ENCODE peak calls at places on chromosomes 6 and 20, in eight cellular contexts. M is foreskin fibroblast; K is stimulated activated CD4-positive, alpha-beta T cell treated with anti-CD3 and anti-CD28 coated beads, Interleukin-2, amount 100 ng/mL, for 4 hours; R is K562; T is right atrium auricular region; C is GOT3; Y is activated CD4-positive, alpha-beta T cell treated with anti-CD3 and anti-CD28 coated beads for 4 hours; H is dermis microvascular lymphatic vessel endothelial cell. A is an unnamed sample.

GRCh38 chr6:4970739-4971395 is 33.0 kb downstream of the RPP40 start:
- DNase-seq in M (peak; percentile 7), K (no peak), R (no peak), T (no peak), C (no peak), Y (no peak), H (no peak), A (no peak)

GRCh38 chr6:89034586-89035251 is 45.8 kb upstream of the PNRC1 start:
- DNase-seq in M (peak; percentile 72), K (no peak), R (no peak), T (peak; percentile 71), C (peak; percentile 7), Y (no peak), H (no peak), A (no peak)

GRCh38 chr6:29685718-29686326 is 4.9 kb upstream of the ZFP57 start:
- DNase-seq in M (no peak), K (no peak), R (no peak), T (no peak), C (no peak), Y (no peak), H (no peak), A (no peak)

GRCh38 chr6:153976921-153977693 is 61.9 kb upstream of the OPRM1 start:
- DNase-seq in M (peak; percentile 63), K (no peak), R (no peak), T (no peak), C (peak; percentile 5), Y (no peak), H (no peak), A (no peak)

GRCh38 chr20:61044499-61044898 is 207.6 kb upstream of the CDH4 start:
- DNase-seq in M (no peak), K (no peak), R (peak; percentile 40), T (no peak), C (no peak), Y (no peak), H (no peak), A (no peak)

GRCh38 chr6:124963416-124964083 is 1.3 kb downstream of the RNF217 start:
- DNase-seq in M (peak; percentile 65), K (no peak), R (no peak), T (no peak), C (no peak), Y (no peak), H (no peak), A (peak; percentile 46)

GRCh38 chr6:105043979-105044378 is 87.1 kb downstream of the LIN28B start:
- DNase-seq in M (no peak), K (no peak), R (no peak), T (no peak), C (no peak), Y (no peak), H (no peak), A (no peak)

GRCh38 chr20:47196091-47197081 is 160.1 kb downstream of the ZMYND8 start:
- DNase-seq in M (peak; percentile 85), K (peak; percentile 51), R (peak; percentile 83), T (peak; percentile 77), C (no peak), Y (peak; percentile 57), H (peak; percentile 18), A (peak; percentile 69)

GRCh38 chr20:20864346-20865096 is 152.1 kb upstream of the RALGAPA2 start:
- DNase-seq in M (no peak), K (no peak), R (no peak), T (no peak), C (no peak), Y (no peak), H (no peak), A (peak; percentile 23)

GRCh38 chr6:38720295-38720694 is 5.2 kb downstream of the DNAH8 start:
- DNase-seq in M (peak; percentile 46), K (no peak), R (no peak), T (no peak), C (no peak), Y (no peak), H (no peak), A (peak; percentile 34)

GRCh38 chr20:56807118-56807517 is 178.0 kb downstream of the TFAP2C start:
- DNase-seq in M (no peak), K (no peak), R (no peak), T (no peak), C (no peak), Y (no peak), H (no peak), A (no peak)

GRCh38 chr6:70254784-70255183 is 48.1 kb downstream of the COL9A1 start:
- DNase-seq in M (no peak), K (no peak), R (no peak), T (no peak), C (no peak), Y (no peak), H (no peak), A (no peak)

GRCh38 chr6:27237089-27237723 is 10.3 kb upstream of the PRSS16 start:
- DNase-seq in M (peak; percentile 71), K (no peak), R (peak; percentile 73), T (no peak), C (no peak), Y (no peak), H (no peak), A (peak; percentile 27)

A was measured in lung microvascular endothelial cell.